ENCODE peak calls at places on chromosomes 1 and 21, in six cellular contexts. M is H1, W is K562, V is SK-N-SH, F is HepG2, K is GM12878. Y is an unnamed sample.

GRCh38 chr1:76868154-76868882 is 1.0 kb downstream of the ST6GALNAC5 start:
- DNase-seq in W (peak), M (no peak), K (no peak), V (peak), F (no peak), Y (no peak)

GRCh38 chr21:31030367-31031106 is 7.7 kb downstream of the KRTAP19-8 start:
- DNase-seq in F (no peak), W (no peak), V (no peak), M (no peak), K (peak), Y (no peak)

GRCh38 chr21:42144679-42145568 is 73.8 kb downstream of the UMODL1 start:
- DNase-seq in V (no peak), F (no peak), M (no peak), W (no peak), K (no peak), Y (no peak)

GRCh38 chr1:15515026-15515663 is 8.9 kb downstream of the CASP9 start:
- DNase-seq in W (peak), K (no peak), M (no peak), V (no peak), F (no peak), Y (no peak)

GRCh38 chr1:187689137-187689536 is 860.4 kb downstream of the PLA2G4A start:
- DNase-seq in F (no peak), W (no peak), V (no peak), M (no peak), K (no peak), Y (no peak)

GRCh38 chr1:78911956-78912880 is 94.3 kb downstream of the ADGRL4 start:
- DNase-seq in F (no peak), V (no peak), M (no peak), W (no peak), K (no peak), Y (peak)

GRCh38 chr21:41433566-41433965 is 7.5 kb downstream of the MX1 start:
- DNase-seq in K (no peak), F (no peak), M (no peak), V (no peak), W (no peak), Y (no peak)

GRCh38 chr1:226939439-226940028 is 560 bp upstream of the COQ8A start:
- DNase-seq in W (peak), F (no peak), M (no peak), V (peak), K (no peak), Y (peak)

GRCh38 chr1:223363856-223364684 is at the start of gene SUSD4:
- DNase-seq in W (peak), V (peak), K (no peak), F (no peak), M (no peak), Y (peak)

GRCh38 chr1:51644533-51645197 is 27.8 kb downstream of the OSBPL9 start:
- DNase-seq in V (no peak), W (no peak), M (peak), K (no peak), F (no peak), Y (no peak)

GRCh38 chr1:27601771-27602509 is 2.0 kb downstream of the AHDC1 start:
- DNase-seq in F (no peak), K (no peak), M (no peak), W (no peak), V (peak), Y (no peak)

GRCh38 chr1:172122381-172122780 is 281.1 kb downstream of the DNM3 start:
- DNase-seq in V (no peak), M (no peak), W (no peak), F (no peak), K (no peak), Y (no peak)

GRCh38 chr1:70441392-70442035 is 30.4 kb downstream of the CTH start:
- DNase-seq in W (no peak), V (no peak), F (no peak), K (no peak), M (no peak), Y (no peak)
- H3K27ac ChIP-seq in W (no peak), V (no peak), F (no peak), K (no peak), M (no peak), Y (no peak)

GRCh38 chr21:36694593-36695282 is 4.2 kb upstream of the SIM2 start:
- DNase-seq in V (peak), W (no peak), F (no peak), K (no peak), M (no peak), Y (no peak)
- TF ChIP-seq GABPA in V (no peak), W (no peak), F (no peak), K (no peak), M (no peak), Y (no peak)

GRCh38 chr1:12554521-12555305 is 63.3 kb downstream of the DHRS3 start:
- DNase-seq in F (no peak), W (no peak), V (no peak), K (no peak), M (no peak), Y (no peak)
- H3K27ac ChIP-seq in F (no peak), W (no peak), V (no peak), K (no peak), M (no peak), Y (no peak)

GRCh38 chr21:34732388-34732821 is 63.6 kb downstream of the CLIC6 start:
- DNase-seq in K (no peak), W (no peak), M (no peak), F (no peak), V (no peak), Y (no peak)

GRCh38 chr21:34726627-34727337 is 58.0 kb downstream of the CLIC6 start:
- DNase-seq in M (no peak), V (no peak), K (no peak), F (no peak), W (no peak), Y (no peak)

GRCh38 chr21:34730756-34731445 is 62.1 kb downstream of the CLIC6 start:
- DNase-seq in K (no peak), W (no peak), F (no peak), M (no peak), V (no peak), Y (no peak)

GRCh38 chr21:34728479-34728878 is 59.7 kb downstream of the CLIC6 start:
- DNase-seq in W (no peak), M (no peak), K (no peak), V (no peak), F (no peak), Y (no peak)

DNA sequence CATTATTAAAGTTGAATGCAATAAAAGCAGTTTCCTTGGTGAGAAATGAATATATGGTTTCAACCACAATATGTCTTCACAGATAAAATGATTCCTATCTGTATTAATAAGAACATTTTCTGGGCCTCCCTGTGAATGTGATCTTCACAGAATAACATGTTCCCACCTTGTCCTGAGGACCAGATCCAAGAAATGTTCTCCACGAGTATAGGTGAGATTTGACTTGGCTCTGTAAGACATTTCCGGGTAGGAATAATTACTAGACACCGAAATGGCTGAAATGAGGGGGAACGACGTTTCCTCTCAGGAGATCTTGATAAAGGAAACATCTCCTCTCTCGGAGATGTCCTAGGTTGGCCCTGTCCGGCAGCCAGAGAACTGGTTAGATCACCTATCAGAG is 61.4 kb downstream of the CLIC6 start:
- DNase-seq in M (no peak), F (no peak), K (no peak), W (no peak), V (no peak), Y (no peak)
- TF ChIP-seq GABPA in M (no peak), F (no peak), K (no peak), W (no peak), V (no peak), Y (no peak)

DNA sequence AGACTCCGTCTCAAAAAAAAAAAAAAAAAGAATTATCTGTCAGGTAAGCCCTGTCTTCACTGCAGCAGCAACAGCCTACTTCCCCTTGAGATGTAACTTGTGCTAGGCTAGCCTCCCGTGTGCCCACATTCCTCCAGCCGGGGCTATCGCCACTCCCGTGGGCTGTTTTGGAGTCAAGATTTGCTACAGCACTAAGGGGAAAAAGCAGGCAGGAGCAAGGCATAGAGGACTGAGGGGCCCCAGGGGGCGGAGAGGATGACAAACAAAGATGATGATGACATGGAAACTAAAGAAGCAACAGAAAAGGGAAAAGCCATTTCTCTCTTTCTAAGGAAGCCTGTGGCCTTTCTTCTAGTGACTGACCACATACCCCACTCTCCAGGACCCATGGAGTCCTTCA is 1.9 kb downstream of the TNFAIP8L2 start:
- DNase-seq in M (no peak), W (no peak), K (no peak), V (no peak), F (no peak), Y (no peak)
- H3K27ac ChIP-seq in M (no peak), W (no peak), K (peak), V (no peak), F (no peak), Y (peak)

GRCh38 chr1:116255933-116256649 is 117.0 kb upstream of the ATP1A1 start:
- DNase-seq in F (no peak), K (no peak), M (no peak), W (no peak), V (no peak), Y (no peak)
- TF ChIP-seq GABPA in F (no peak), K (no peak), M (no peak), W (no peak), V (no peak), Y (no peak)

GRCh38 chr1:84834419-84835064 is 58.5 kb downstream of the LPAR3 start:
- DNase-seq in F (no peak), W (no peak), M (no peak), K (no peak), V (no peak), Y (no peak)
- H3K27ac ChIP-seq in F (no peak), W (no peak), M (no peak), K (no peak), V (no peak), Y (no peak)

GRCh38 chr1:180525696-180526000 is 23.3 kb upstream of the ACBD6 start:
- DNase-seq in M (no peak), W (no peak), F (no peak), K (no peak), V (peak), Y (no peak)

GRCh38 chr1:180524915-180525695 is 22.7 kb upstream of the ACBD6 start:
- DNase-seq in K (no peak), M (no peak), V (no peak), W (no peak), F (no peak), Y (no peak)

GRCh38 chr1:180524160-180524914 is 22.0 kb upstream of the ACBD6 start:
- DNase-seq in M (no peak), K (no peak), V (no peak), W (no peak), F (no peak), Y (no peak)

GRCh38 chr1:180528868-180529470 is 26.6 kb upstream of the ACBD6 start:
- DNase-seq in K (no peak), W (no peak), M (no peak), F (no peak), V (no peak), Y (no peak)

DNA sequence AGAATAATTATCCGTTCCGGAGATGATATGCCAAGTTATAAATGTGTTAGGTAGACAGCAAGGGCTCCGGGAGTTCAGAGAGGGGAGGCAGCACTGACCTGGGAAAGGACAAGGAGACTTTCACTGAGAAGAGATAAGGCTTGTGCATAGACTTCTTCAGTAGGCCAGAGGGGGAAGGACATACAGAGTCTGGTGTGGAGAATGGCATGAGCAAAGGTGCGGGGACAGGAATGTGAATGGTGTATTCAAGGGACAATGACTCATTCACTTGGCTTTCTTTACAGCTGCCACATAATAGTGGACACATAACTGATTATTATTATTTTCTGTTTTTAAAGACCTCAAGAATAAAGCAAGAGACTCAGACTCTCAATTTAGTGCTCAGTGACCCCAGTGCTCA is 24.9 kb upstream of the ACBD6 start:
- DNase-seq in V (no peak), F (peak), K (no peak), W (peak), M (no peak), Y (no peak)
- TF ChIP-seq GABPA in V (no peak), F (no peak), K (no peak), W (no peak), M (no peak), Y (no peak)